ENCODE peak calls at places on chromosomes 1 and 21, in four cellular contexts. N, S, K and D are unnamed samples.

GRCh38 chr21:28227881-28228623 is 764.6 kb downstream of the LTN1 start:
- DNase-seq in N (no peak), S (no peak), K (no peak), D (no peak)

GRCh38 chr1:110421159-110421777 is 13.8 kb upstream of the LAMTOR5 start:
- DNase-seq in N (peak), S (no peak), K (peak), D (no peak)

GRCh38 chr21:23522750-23523149 is 2084.5 kb downstream of the MRPL39 start:
- DNase-seq in N (no peak), S (no peak), K (no peak), D (no peak)

GRCh38 chr1:91645031-91645430 is 144.4 kb downstream of the CDC7 start:
- DNase-seq in N (no peak), S (no peak), K (no peak), D (no peak)

GRCh38 chr21:46036696-46037337 is 55.2 kb downstream of the COL6A1 start:
- DNase-seq in N (no peak), S (no peak), K (no peak), D (no peak)

GRCh38 chr1:81937791-81938450 is 137.2 kb downstream of the ADGRL2 start:
- DNase-seq in N (no peak), S (no peak), K (no peak), D (no peak)

GRCh38 chr1:201999625-202000238 is 10.7 kb upstream of the ELF3 start:
- DNase-seq in N (peak), S (no peak), K (peak), D (peak)

GRCh38 chr1:211601982-211602644 is 23.2 kb upstream of the SLC30A1 start:
- DNase-seq in N (no peak), S (no peak), K (no peak), D (no peak)

GRCh38 chr1:8602471-8603219 is 214.8 kb downstream of the RERE start:
- DNase-seq in N (no peak), S (no peak), K (no peak), D (no peak)

GRCh38 chr1:17878837-17879236 is 123.7 kb downstream of the ACTL8 start:
- DNase-seq in N (no peak), S (no peak), K (no peak), D (no peak)

GRCh38 chr1:37947364-37947763 is 511 bp upstream of the INPP5B start:
- DNase-seq in N (no peak), S (no peak), K (no peak), D (no peak)

GRCh38 chr1:26531651-26532131 is 2.1 kb downstream of the RPS6KA1 start:
- DNase-seq in N (no peak), S (no peak), K (no peak), D (no peak)

GRCh38 chr1:9440261-9440660 is 99.0 kb upstream of the SLC25A33 start:
- DNase-seq in N (no peak), S (no peak), K (no peak), D (no peak)

GRCh38 chr1:8197493-8198282 is 120.2 kb upstream of the SLC45A1 start:
- DNase-seq in N (peak), S (no peak), K (no peak), D (peak)

GRCh38 chr1:150537732-150538684 is 11.2 kb upstream of the ADAMTSL4 start:
- DNase-seq in N (peak), S (no peak), K (no peak), D (no peak)

GRCh38 chr1:213996320-213997022 is 8.7 kb downstream of the PROX1 start:
- DNase-seq in N (no peak), S (no peak), K (no peak), D (no peak)

GRCh38 chr1:101884621-101885020 is 112.1 kb downstream of the OLFM3 start:
- DNase-seq in N (no peak), S (no peak), K (no peak), D (no peak)

GRCh38 chr21:45155910-45156309 is 81.5 kb downstream of the ADARB1 start:
- DNase-seq in N (no peak), S (no peak), K (no peak), D (no peak)

GRCh38 chr21:46555225-46555617 is 49.7 kb downstream of the S100B start:
- DNase-seq in N (no peak), S (no peak), K (no peak), D (no peak)

GRCh38 chr1:221994274-221994698 is 252.4 kb upstream of the DUSP10 start:
- DNase-seq in N (peak), S (peak), K (no peak), D (peak)

DNA sequence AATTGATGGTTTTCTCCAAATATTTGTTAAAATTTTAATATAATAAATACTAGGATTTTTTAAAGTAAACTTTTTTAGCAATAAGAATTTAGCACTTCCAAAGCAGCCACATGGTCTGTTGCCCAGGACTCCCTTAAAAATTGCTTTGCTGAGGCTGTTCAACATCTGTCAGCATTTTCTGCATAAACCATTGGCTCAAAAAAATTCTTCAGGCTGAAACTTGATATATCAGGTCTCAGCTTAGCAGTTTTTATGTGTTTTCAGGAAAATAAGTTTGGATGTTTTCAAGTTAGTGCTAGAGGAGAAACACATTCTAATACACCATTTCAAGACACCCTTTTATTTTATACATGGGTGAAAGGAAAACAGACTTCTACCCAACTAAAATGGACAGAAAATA is 69.1 kb upstream of the C1orf105 start:
- DNase-seq in N (no peak), S (no peak), K (no peak), D (no peak)
- TF ChIP-seq SPI1 in N (no peak), S (no peak), K (no peak), D (no peak)

GRCh38 chr1:77378723-77379533 is 97.1 kb downstream of the AK5 start:
- DNase-seq in N (no peak), S (no peak), K (no peak), D (no peak)
- TF ChIP-seq SPI1 in N (no peak), S (no peak), K (no peak), D (no peak)

DNA sequence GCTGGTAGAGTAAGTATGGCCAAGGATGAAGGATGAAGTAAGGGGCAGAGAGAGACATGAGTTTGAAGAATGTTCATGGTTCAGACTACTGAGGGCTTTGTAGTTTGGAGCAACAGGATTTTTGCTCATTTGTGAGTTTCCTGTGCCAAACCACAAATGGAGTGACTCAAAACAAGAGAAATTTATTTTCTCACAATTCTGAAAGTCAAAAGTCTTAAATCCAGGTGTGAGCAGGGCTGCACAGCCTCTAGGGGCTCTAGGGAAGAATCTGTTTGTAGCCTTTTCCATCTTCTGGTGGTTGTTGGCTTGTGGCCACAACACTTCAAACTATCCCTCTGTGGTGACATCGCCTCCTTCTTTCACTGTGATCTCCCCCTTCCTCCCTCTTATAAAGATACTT is 58.9 kb downstream of the RHOU start:
- DNase-seq in N (no peak), S (peak), K (no peak), D (no peak)
- TF ChIP-seq SPI1 in N (no peak), S (no peak), K (no peak), D (no peak)

DNA sequence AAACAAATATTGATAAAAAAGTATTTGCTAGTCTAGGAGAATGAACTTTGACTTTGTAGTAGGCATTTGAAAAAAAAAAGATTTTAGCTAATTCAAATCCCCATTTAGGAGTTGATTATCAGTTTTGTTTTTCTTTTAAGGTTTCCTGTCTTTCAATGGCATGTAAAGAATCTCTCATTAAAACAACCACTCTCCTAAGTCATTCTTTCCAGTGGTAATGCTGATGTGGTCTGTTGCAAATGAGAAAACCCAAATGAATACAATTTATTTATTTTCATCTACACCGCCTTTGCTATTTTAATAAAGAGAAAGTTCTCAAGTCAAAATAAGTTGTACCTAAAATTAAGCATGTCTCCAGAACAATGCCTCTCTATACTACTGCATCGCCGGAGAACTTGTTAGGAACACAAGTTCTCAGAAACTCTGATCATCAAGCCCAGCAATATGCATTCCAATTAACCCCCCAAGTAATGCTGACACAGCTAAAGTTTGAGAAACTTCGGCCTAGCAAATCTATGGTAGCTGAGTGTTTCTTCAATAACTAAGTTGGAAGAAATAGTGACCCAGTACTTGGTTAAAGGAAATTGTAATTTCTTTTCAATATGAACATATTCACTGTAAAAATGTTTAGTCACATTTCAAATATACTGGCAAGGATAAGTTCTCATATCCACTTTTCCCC is 255.1 kb downstream of the PTPRC start:
- DNase-seq in N (no peak), S (no peak), K (no peak), D (no peak)
- TF ChIP-seq SPI1 in N (no peak), S (no peak), K (no peak), D (no peak)

DNA sequence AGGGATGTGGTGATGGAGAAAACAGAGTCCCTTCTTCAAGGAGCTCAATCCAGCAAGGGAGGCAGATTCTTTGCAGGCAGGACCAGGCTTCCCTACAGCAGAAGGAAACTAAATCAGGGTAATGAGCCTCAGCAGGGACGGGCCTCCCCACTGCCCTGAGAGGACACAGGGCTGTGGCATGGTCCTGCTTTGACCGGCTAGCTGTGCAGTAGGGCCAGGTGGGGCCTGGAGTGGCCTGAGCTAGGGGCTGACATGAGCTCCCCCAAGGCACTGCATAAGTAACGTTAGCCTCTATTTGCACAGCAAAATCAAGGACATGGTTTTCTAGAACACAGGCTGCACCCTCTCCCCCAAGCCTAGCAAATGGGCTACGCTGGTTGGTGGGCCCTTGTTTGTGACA is 162.9 kb downstream of the RYR2 start:
- DNase-seq in N (no peak), S (no peak), K (no peak), D (no peak)
- TF ChIP-seq SPI1 in N (no peak), S (no peak), K (no peak), D (no peak)

GRCh38 chr1:42931108-42931539 is 27.5 kb downstream of the SLC2A1 start:
- DNase-seq in N (peak), S (peak), K (peak), D (peak)
- TF ChIP-seq SPI1 in N (peak), S (peak), K (peak), D (peak)

GRCh38 chr1:31551206-31551605 is 25.1 kb upstream of the TINAGL1 start:
- DNase-seq in N (no peak), S (no peak), K (no peak), D (no peak)

GRCh38 chr1:31552489-31552888 is 23.8 kb upstream of the TINAGL1 start:
- DNase-seq in N (no peak), S (no peak), K (no peak), D (no peak)

GRCh38 chr1:31548899-31549806 is 27.2 kb upstream of the TINAGL1 start:
- DNase-seq in N (peak), S (peak), K (peak), D (peak)

GRCh38 chr1:31548518-31548898 is 27.8 kb upstream of the TINAGL1 start:
- DNase-seq in N (peak), S (no peak), K (no peak), D (no peak)

DNA sequence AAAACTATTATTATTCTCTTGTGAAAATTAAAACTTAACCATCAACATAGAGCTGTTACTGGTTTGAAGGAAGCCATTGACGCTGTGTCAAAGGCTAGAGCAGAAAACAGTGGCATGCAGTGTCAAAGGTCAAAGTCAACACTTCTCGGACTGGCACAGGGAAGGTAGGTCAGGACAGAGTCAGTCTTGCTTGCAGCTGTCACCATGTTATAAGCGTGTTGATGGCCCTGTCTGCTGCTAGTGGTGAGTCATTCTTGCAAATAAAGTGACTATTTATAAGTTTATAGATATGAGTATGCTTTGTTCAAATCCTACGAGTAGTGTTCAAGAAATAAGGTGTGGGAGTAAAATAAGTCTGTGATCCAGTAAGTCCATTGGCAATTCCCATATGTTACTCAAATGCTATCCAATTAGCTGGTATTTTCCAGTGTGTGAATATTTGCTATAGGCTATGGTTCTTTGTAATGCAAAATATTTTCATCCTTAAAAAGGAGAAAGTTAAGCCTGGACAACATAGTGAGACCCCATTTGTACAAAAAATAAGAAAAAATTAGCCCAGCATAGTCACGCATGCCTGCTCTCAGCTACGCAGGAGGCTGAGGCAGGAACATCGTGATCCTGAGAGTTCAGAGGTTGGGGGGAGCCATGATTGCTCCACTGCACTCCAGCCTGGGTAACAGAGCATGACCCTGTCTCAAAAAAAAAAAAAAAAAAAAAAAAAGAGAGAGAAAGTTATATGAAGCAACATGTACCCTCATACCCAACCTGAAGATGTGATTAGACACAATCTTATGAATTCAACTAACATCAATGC is 26.3 kb upstream of the TINAGL1 start:
- DNase-seq in N (no peak), S (peak), K (no peak), D (no peak)
- TF ChIP-seq SPI1 in N (no peak), S (no peak), K (no peak), D (no peak)

GRCh38 chr1:231186356-231187115 is 24.7 kb downstream of the TRIM67 start:
- DNase-seq in N (no peak), S (no peak), K (no peak), D (no peak)

GRCh38 chr1:231189683-231190270 is 27.9 kb downstream of the TRIM67 start:
- DNase-seq in N (no peak), S (no peak), K (no peak), D (no peak)

GRCh38 chr1:231188768-231189167 is 26.9 kb downstream of the TRIM67 start:
- DNase-seq in N (no peak), S (no peak), K (no peak), D (no peak)

GRCh38 chr1:231187556-231187955 is 25.7 kb downstream of the TRIM67 start:
- DNase-seq in N (no peak), S (no peak), K (no peak), D (no peak)

DNA sequence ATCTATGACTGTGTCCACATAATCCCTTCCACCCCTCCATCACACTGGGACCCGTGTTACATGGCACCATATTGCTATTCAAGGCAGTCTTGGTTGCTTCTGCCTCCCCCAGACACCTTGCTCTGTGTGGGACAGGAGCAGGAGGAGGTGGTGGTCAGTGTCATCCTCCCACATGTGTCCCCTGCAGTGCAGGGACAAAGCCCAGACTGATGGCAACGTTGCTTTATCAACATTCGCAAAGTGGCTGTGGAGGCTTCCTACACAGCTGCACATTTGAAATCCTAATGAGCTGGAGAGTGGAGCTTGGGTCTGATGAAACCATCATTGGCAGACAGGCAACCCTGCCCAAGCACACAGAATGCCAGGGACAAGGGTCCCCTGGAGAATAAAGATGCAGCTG is 26.2 kb downstream of the TRIM67 start:
- DNase-seq in N (no peak), S (no peak), K (no peak), D (no peak)
- TF ChIP-seq SPI1 in N (no peak), S (no peak), K (no peak), D (no peak)

GRCh38 chr1:77984629-77985028 is 5.8 kb upstream of the FUBP1 start:
- DNase-seq in N (no peak), S (no peak), K (no peak), D (no peak)
- TF ChIP-seq SPI1 in N (no peak), S (no peak), K (no peak), D (no peak)